ENCODE peak calls at places on chromosomes 5 and 9, in six cellular contexts. H is MM.1S; L is kidney; T is naive thymus-derived CD4-positive, alpha-beta T cell; J is ovary; S is lung. O is an unnamed sample.

GRCh38 chr9:114214181-114214580 is 58.8 kb downstream of the COL27A1 start:
- DNase-seq in L (no peak), T (no peak), S (no peak), J (no peak), H (no peak), O (no peak)

GRCh38 chr5:155025890-155026289 is 12.3 kb downstream of the KIF4B start:
- DNase-seq in T (no peak), L (no peak), S (no peak), J (no peak), H (no peak), O (no peak)

GRCh38 chr5:32071351-32071944 is 102.7 kb downstream of the GOLPH3 start:
- DNase-seq in S (no peak), T (no peak), J (peak; percentile 34), L (no peak), H (no peak), O (no peak)

GRCh38 chr9:4214506-4214905 is 85.4 kb downstream of the GLIS3 start:
- DNase-seq in H (no peak), L (no peak), T (no peak), S (no peak), J (no peak), O (no peak)

GRCh38 chr5:176447538-176447981 is 625 bp upstream of the FAF2 start:
- DNase-seq in H (peak; percentile 27), S (no peak), L (no peak), J (no peak), T (no peak), O (no peak)

GRCh38 chr5:97979740-97980139 is 793.7 kb upstream of the RGMB start:
- DNase-seq in H (no peak), L (no peak), T (no peak), J (no peak), S (no peak), O (no peak)

GRCh38 chr5:86909896-86910295 is 292.2 kb downstream of the COX7C start:
- DNase-seq in T (no peak), L (no peak), H (no peak), J (no peak), S (no peak), O (no peak)

GRCh38 chr5:100790170-100790665 is 112.9 kb downstream of the ST8SIA4 start:
- DNase-seq in H (peak; percentile 95), J (no peak), L (no peak), S (no peak), T (no peak), O (no peak)

GRCh38 chr5:77986261-77986660 is 210.1 kb upstream of the TBCA start:
- DNase-seq in S (no peak), T (no peak), H (no peak), J (no peak), L (no peak), O (no peak)

GRCh38 chr9:131398204-131398603 is 4.3 kb downstream of the PRRC2B start:
- DNase-seq in T (peak; percentile 79), L (no peak), H (peak; percentile 89), J (no peak), S (peak; percentile 68), O (no peak)

GRCh38 chr5:61329729-61330128 is 2.3 kb upstream of the ZSWIM6 start:
- DNase-seq in H (no peak), S (no peak), L (no peak), J (no peak), T (no peak), O (no peak)

GRCh38 chr5:1118231-1118698 is 6.4 kb upstream of the SLC12A7 start:
- DNase-seq in L (no peak), J (peak; percentile 86), S (no peak), H (no peak), T (no peak), O (no peak)

GRCh38 chr9:75088646-75089368 is 493 bp downstream of the OSTF1 start:
- DNase-seq in J (peak; percentile 30), S (peak; percentile 69), L (peak; percentile 83), H (peak; percentile 41), T (no peak), O (peak; percentile 92)

GRCh38 chr9:135971106-135971766 is 10.1 kb upstream of the UBAC1 start:
- DNase-seq in S (no peak), L (no peak), H (no peak), J (no peak), T (no peak), O (no peak)

GRCh38 chr9:137146527-137146918 is 7.6 kb downstream of the GRIN1 start:
- DNase-seq in J (no peak), L (no peak), S (no peak), H (no peak), T (no peak), O (no peak)

GRCh38 chr5:140312067-140312790 is 9.3 kb upstream of the PFDN1 start:
- DNase-seq in S (no peak), H (no peak), T (no peak), L (no peak), J (no peak), O (no peak)

DNA sequence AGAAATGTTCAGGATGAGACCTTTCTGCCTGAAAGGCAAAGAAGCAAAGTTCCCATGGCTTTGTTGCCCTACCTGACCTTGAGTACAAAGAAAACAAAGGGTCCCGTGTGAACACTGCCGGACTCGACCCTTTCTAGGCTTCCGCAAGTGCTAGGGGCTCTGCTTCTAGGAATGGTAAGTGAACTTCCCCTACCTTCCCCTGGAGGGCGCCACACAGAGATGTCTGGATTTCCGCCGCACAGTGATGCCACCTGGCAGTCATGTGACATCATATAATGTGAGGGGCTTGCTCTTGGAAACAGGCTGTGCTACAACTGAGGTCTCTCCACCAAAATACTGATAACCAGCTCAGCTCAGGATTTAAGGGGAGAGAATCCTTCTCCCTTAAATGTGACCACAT is 56.6 kb downstream of the HSD17B3 start:
- DNase-seq in J (no peak), L (no peak), H (no peak), T (no peak), S (no peak), O (no peak)
- H3K4me1 ChIP-seq in J (no peaks in the 10 kb centered on the region), L (no peaks in the 10 kb centered on the region), H (peaks cover 7% of the 10 kb centered on the region), T (peaks cover 14% of the 10 kb centered on the region), S (no peaks in the 10 kb centered on the region), O (no peaks in the 10 kb centered on the region)

GRCh38 chr5:85375525-85375924 is 990.8 kb upstream of the EDIL3 start:
- DNase-seq in S (no peak), H (no peak), T (no peak), L (no peak), J (no peak), O (no peak)
- H3K27ac ChIP-seq in S (no peak overlapping the region), H (no peak overlapping the region), T (no peak overlapping the region), L (no peak overlapping the region), J (no peak overlapping the region), O (no peak overlapping the region)

GRCh38 chr9:127853312-127854168 is 918 bp downstream of the ENG start:
- DNase-seq in L (peak; percentile 69), J (no peak), S (no peak), T (no peak), H (no peak), O (no peak)
- H3K4me1 ChIP-seq in L (no peaks in the 10 kb centered on the region), J (peaks cover 27% of the 10 kb centered on the region), S (peaks cover 22% of the 10 kb centered on the region), T (peaks cover 7% of the 10 kb centered on the region), H (no peaks in the 10 kb centered on the region), O (peaks cover 56% of the 10 kb centered on the region)

DNA sequence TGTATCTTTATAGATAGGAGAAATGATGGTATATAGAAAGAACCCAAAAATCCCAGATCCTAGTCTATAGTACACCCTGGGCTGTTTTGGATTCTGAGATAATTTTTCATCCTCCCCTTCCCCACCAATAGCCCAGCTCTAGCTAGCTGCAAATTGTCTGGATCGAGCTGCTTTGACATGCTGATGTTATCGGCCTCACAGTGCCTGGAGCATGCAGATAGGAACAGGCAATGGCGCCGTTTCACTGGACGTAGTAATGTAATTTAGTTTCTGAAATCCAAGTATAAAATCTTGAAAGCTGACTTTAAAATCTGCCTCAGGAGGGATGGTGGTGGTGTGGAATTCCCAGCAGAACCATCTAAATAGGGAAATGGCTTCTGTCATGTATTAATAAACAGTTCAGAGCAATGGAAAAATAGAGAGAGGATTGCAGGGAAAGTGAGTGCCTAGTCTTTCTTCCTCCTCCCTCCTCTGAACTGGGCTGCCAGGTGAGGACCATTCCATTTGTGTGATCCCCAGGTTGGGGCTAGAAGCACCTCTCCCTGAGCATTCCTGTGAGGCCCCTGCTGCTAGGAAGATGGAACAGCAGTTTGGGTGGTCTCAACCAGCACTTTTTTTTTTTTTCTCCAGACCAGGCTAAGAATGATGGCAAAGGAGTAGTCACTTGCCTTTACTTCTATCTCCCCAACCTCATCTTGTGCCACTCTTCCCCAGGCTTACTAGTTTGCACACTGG is 31.9 kb downstream of the FAM219A start:
- DNase-seq in J (no peak), H (no peak), S (no peak), L (no peak), T (no peak), O (no peak)
- H3K27ac ChIP-seq in J (no peak overlapping the region), H (no peak overlapping the region), S (no peak overlapping the region), L (no peak overlapping the region), T (no peak overlapping the region), O (no peak overlapping the region)

GRCh38 chr9:7209990-7210389 is 452.2 kb downstream of the KDM4C start:
- DNase-seq in L (no peak), J (no peak), T (no peak), S (no peak), H (no peak), O (no peak)

GRCh38 chr9:7209051-7209450 is 451.3 kb downstream of the KDM4C start:
- DNase-seq in J (no peak), L (no peak), T (no peak), H (no peak), S (no peak), O (no peak)

GRCh38 chr9:7206221-7206758 is 448.5 kb downstream of the KDM4C start:
- DNase-seq in H (no peak), J (no peak), S (no peak), L (no peak), T (no peak), O (no peak)

GRCh38 chr9:7210854-7211637 is 453.3 kb downstream of the KDM4C start:
- DNase-seq in T (no peak), L (no peak), H (no peak), J (no peak), S (no peak), O (no peak)

DNA sequence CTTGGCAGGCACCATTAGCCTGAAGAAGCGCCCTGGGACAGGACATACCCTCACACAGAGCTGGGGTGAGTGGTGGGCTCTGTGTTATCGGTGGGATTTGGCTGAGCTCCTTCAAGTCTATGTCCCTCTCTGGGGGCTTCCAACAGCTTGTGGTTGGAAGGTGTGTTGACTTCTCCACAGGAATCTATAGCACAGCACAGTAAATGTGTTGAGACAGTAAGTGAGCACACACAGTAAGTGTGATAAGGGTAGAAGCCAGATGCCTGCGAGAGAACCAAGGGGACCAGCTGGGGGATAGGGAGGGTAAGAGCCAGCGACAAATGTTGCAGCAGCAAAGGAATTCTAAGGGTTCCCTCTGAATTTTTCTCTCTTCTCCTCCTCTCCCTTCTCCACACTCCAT is 448.0 kb downstream of the KDM4C start:
- DNase-seq in J (no peak), H (no peak), T (no peak), L (no peak), S (no peak), O (no peak)
- H3K4me1 ChIP-seq in J (no peaks in the 10 kb centered on the region), H (no peaks in the 10 kb centered on the region), T (no peaks in the 10 kb centered on the region), L (no peaks in the 10 kb centered on the region), S (no peaks in the 10 kb centered on the region), O (no peaks in the 10 kb centered on the region)